ENCODE peak calls at places on chromosomes 5 and 9, in four cellular contexts. T, D, K and W are unnamed samples.

GRCh38 chr5:34563951-34564705 is 92.0 kb upstream of the RAI14 start:
- DNase-seq in T (no peak), D (no peak), K (peak; percentile 32), W (no peak)

GRCh38 chr5:150411245-150411979 is 1.3 kb downstream of the CD74 start:
- DNase-seq in K (no peak), D (peak; percentile 61), T (no peak), W (no peak)

GRCh38 chr5:59169101-59169767 is 586.4 kb downstream of the RAB3C start:
- DNase-seq in K (no peak), T (no peak), D (no peak), W (no peak)

GRCh38 chr5:113378081-113378480 is 56.7 kb downstream of the TSSK1B start:
- DNase-seq in T (no peak), D (no peak), K (no peak), W (no peak)

GRCh38 chr9:76115396-76115795 is 224.9 kb downstream of the PCSK5 start:
- DNase-seq in D (no peak), K (no peak), T (no peak), W (no peak)

GRCh38 chr9:136964171-136964689 is 12.2 kb downstream of the LCN12 start:
- DNase-seq in T (no peak), D (peak; percentile 51), K (no peak), W (no peak)

GRCh38 chr5:34957857-34958690 is 28.7 kb downstream of the DNAJC21 start:
- DNase-seq in T (no peak), D (peak; percentile 24), K (peak; percentile 25), W (peak; percentile 67)

GRCh38 chr5:68217476-68217984 is 2.0 kb downstream of the PIK3R1 start:
- DNase-seq in T (no peak), D (no peak), K (no peak), W (no peak)

GRCh38 chr5:76622076-76622475 is 1.1 kb downstream of the F2RL2 start:
- DNase-seq in K (no peak), T (no peak), D (no peak), W (no peak)

GRCh38 chr5:133820516-133820915 is 147.9 kb downstream of the C5orf15 start:
- DNase-seq in T (no peak), K (no peak), D (no peak), W (no peak)

GRCh38 chr5:138824516-138824915 is 50.6 kb downstream of the LRRTM2 start:
- DNase-seq in T (no peak), K (no peak), D (no peak), W (no peak)